ENCODE peak calls at places on chromosomes 6 and 20, in six cellular contexts. G is T-cell; L is HTR-8/SVneo; J is iris pigment epithelial cell; W is CD4-positive, CD25-positive, alpha-beta regulatory T cell; U is NT2/D1. N is an unnamed sample.

GRCh38 chr6:92050216-92050615 is 1369.1 kb downstream of the EPHA7 start:
- DNase-seq in G (no peak), L (no peak), J (peak), W (no peak), U (no peak), N (no peak)

GRCh38 chr6:13304580-13305255 is 23.6 kb downstream of the TBC1D7 start:
- DNase-seq in G (no peak), L (no peak), J (peak), W (no peak), U (no peak), N (no peak)

GRCh38 chr6:72348926-72349325 is 272.9 kb upstream of the KCNQ5 start:
- DNase-seq in G (no peak), L (no peak), J (peak), W (no peak), U (no peak), N (no peak)

GRCh38 chr6:22877946-22878705 is 308.8 kb downstream of the HDGFL1 start:
- DNase-seq in G (no peak), L (no peak), J (peak), W (no peak), U (peak), N (no peak)

GRCh38 chr6:65711531-65711930 is 4.5 kb upstream of the EYS start:
- DNase-seq in G (no peak), L (no peak), J (no peak), W (no peak), U (no peak), N (no peak)

GRCh38 chr20:32820698-32821378 is 1.1 kb downstream of the MAPRE1 start:
- DNase-seq in G (no peak), L (peak), J (no peak), W (no peak), U (no peak), N (no peak)

GRCh38 chr20:19497064-19497463 is 261.0 kb upstream of the RIN2 start:
- DNase-seq in G (no peak), L (no peak), J (no peak), W (no peak), U (no peak), N (no peak)

GRCh38 chr6:55012454-55012853 is 161.9 kb upstream of the HCRTR2 start:
- DNase-seq in G (no peak), L (no peak), J (no peak), W (no peak), U (no peak), N (no peak)

GRCh38 chr6:496649-497048 is 105.1 kb downstream of the IRF4 start:
- DNase-seq in G (no peak), L (no peak), J (no peak), W (no peak), U (no peak), N (no peak)

GRCh38 chr6:33912177-33912576 is 108.4 kb upstream of the MLN start:
- DNase-seq in G (no peak), L (no peak), J (no peak), W (no peak), U (no peak), N (no peak)

GRCh38 chr20:51747182-51747911 is 20.8 kb downstream of the ATP9A start:
- DNase-seq in G (no peak), L (no peak), J (no peak), W (no peak), U (no peak), N (no peak)

GRCh38 chr6:144742779-144743178 is 457.6 kb downstream of the UTRN start:
- DNase-seq in G (no peak), L (no peak), J (no peak), W (no peak), U (no peak), N (no peak)

GRCh38 chr20:23641936-23642751 is 4.4 kb upstream of the CST3 start:
- DNase-seq in G (no peak), L (peak), J (peak), W (no peak), U (no peak), N (no peak)

GRCh38 chr6:13846841-13847240 is 32.5 kb upstream of the MCUR1 start:
- DNase-seq in G (no peak), L (no peak), J (no peak), W (no peak), U (peak), N (no peak)

N was measured in brain pericyte.